ENCODE peak calls at places on chromosomes 3 and 15, in ten cellular contexts. O is naive B cell; Y is Caco-2; L is germinal center; D is NCI-H1417; A is SHP77; M is esophagus muscularis mucosa; I is glutamatergic neuron; G is stimulated activated CD8-positive, alpha-beta memory T cell treated with anti-CD3 and anti-CD28 coated beads, Interleukin-15, amount 100 ng/mL, for 24 hours; B is Right ventricle myocardium superior. T is an unnamed sample.
A peak's percentile ranks its signal among the peaks of the same experiment; 100 is the strongest.

GRCh38 chr15:34818531-34818930 is 23.2 kb upstream of the ACTC1 start:
- DNase-seq in L (no peak), G (no peak), A (no peak), I (no peak), M (no peak), B (no peak), D (no peak), O (no peak), Y (no peak), T (no peak)

GRCh38 chr3:172036541-172037215 is 2.7 kb upstream of the FNDC3B start:
- DNase-seq in Y (no peak), O (no peak), M (no peak), B (no peak), L (no peak), A (no peak), I (no peak), D (no peak), G (no peak), T (no peak)

GRCh38 chr3:196388946-196389345 is 43.3 kb downstream of the UBXN7 start:
- DNase-seq in G (no peak), D (no peak), M (no peak), B (no peak), I (no peak), Y (no peak), O (no peak), L (no peak), A (no peak), T (no peak)

GRCh38 chr15:40081691-40082194 is 26.9 kb downstream of the BMF start:
- DNase-seq in D (peak; percentile 6), B (peak; percentile 84), I (no peak), L (no peak), A (peak; percentile 37), O (no peak), G (no peak), Y (peak; percentile 85), M (no peak), T (no peak)

GRCh38 chr15:78092111-78093041 is at the start of gene SH2D7:
- DNase-seq in G (no peak), B (peak; percentile 58), Y (no peak), D (no peak), M (no peak), A (no peak), O (no peak), L (no peak), I (no peak), T (no peak)

GRCh38 chr3:165617134-165617533 is 220.1 kb downstream of the BCHE start:
- DNase-seq in M (no peak), G (no peak), A (no peak), O (no peak), D (no peak), Y (no peak), I (no peak), L (no peak), B (no peak), T (no peak)

GRCh38 chr15:90818251-90819210 is 49.9 kb upstream of the FURIN start:
- DNase-seq in I (peak; percentile 80), O (peak; percentile 70), A (peak; percentile 48), L (peak; percentile 90), G (no peak), B (peak; percentile 61), Y (no peak), M (no peak), D (peak; percentile 78), T (no peak)

GRCh38 chr3:76024640-76025039 is 239.3 kb upstream of the ZNF717 start:
- DNase-seq in B (no peak), M (no peak), I (no peak), Y (no peak), L (no peak), G (no peak), O (no peak), D (peak; percentile 61), A (peak; percentile 27), T (no peak)

GRCh38 chr15:46815765-46816164 is 901.5 kb upstream of the SEMA6D start:
- DNase-seq in A (peak; percentile 37), L (no peak), O (no peak), G (no peak), I (no peak), Y (no peak), B (peak; percentile 30), M (no peak), D (peak; percentile 84), T (no peak)

GRCh38 chr15:89225588-89225987 is 4.2 kb upstream of the RLBP1 start:
- DNase-seq in O (no peak), L (no peak), M (no peak), G (no peak), B (no peak), D (no peak), I (no peak), Y (no peak), A (no peak), T (no peak)

GRCh38 chr3:120682095-120682681 is at the start of gene HGD:
- DNase-seq in D (no peak), M (no peak), A (no peak), O (no peak), B (no peak), L (no peak), G (no peak), I (no peak), Y (peak; percentile 74), T (no peak)

GRCh38 chr15:62849316-62850129 is 193.0 kb upstream of the TPM1 start:
- DNase-seq in B (no peak), A (no peak), O (no peak), D (no peak), I (no peak), M (no peak), L (no peak), Y (no peak), G (no peak), T (no peak)

GRCh38 chr3:16828815-16829214 is 55.9 kb upstream of the PLCL2 start:
- DNase-seq in I (peak; percentile 63), M (peak; percentile 24), Y (no peak), G (no peak), A (no peak), B (no peak), L (peak; percentile 40), O (no peak), D (peak; percentile 7), T (peak; percentile 61)

GRCh38 chr15:34330279-34330678 is 7.3 kb downstream of the SLC12A6 start:
- DNase-seq in B (no peak), O (no peak), G (no peak), A (no peak), L (no peak), M (no peak), I (no peak), D (no peak), Y (no peak), T (no peak)

GRCh38 chr3:46480481-46481195 is 15.9 kb upstream of the LTF start:
- DNase-seq in D (no peak), G (no peak), Y (no peak), I (no peak), L (no peak), B (no peak), O (no peak), A (no peak), M (no peak), T (no peak)

GRCh38 chr15:51924146-51925068 is 47.2 kb downstream of the LEO1 start:
- DNase-seq in B (no peak), O (no peak), M (no peak), D (peak; percentile 20), G (no peak), L (no peak), Y (no peak), A (no peak), I (peak; percentile 25), T (peak; percentile 55)

GRCh38 chr15:41933771-41934170 is 38.6 kb downstream of the EHD4 start:
- DNase-seq in O (no peak), Y (no peak), M (no peak), B (no peak), D (no peak), A (no peak), G (no peak), L (no peak), I (no peak), T (no peak)

GRCh38 chr3:117873236-117873635 is 1161.4 kb downstream of the IGSF11 start:
- DNase-seq in A (peak; percentile 87), L (no peak), D (peak; percentile 7), G (no peak), B (peak; percentile 47), M (no peak), Y (no peak), O (no peak), I (peak; percentile 24), T (no peak)

GRCh38 chr3:24680214-24680967 is 185.7 kb upstream of the THRB start:
- DNase-seq in A (peak; percentile 55), I (peak; percentile 89), M (no peak), O (peak; percentile 31), D (peak; percentile 28), B (peak; percentile 75), G (peak; percentile 26), Y (peak; percentile 48), L (peak; percentile 49), T (peak; percentile 96)

GRCh38 chr3:65245133-65246076 is 557.6 kb upstream of the ADAMTS9 start:
- DNase-seq in B (no peak), G (no peak), A (no peak), I (no peak), O (no peak), L (no peak), Y (no peak), D (no peak), M (no peak), T (no peak)

GRCh38 chr3:162569314-162569713 is 1072.7 kb downstream of the OTOL1 start:
- DNase-seq in B (no peak), O (no peak), L (no peak), M (no peak), D (peak; percentile 83), I (no peak), A (no peak), G (no peak), Y (no peak), T (no peak)

GRCh38 chr3:89787485-89787884 is 680.1 kb downstream of the EPHA3 start:
- DNase-seq in L (no peak), M (no peak), O (no peak), D (no peak), Y (no peak), G (no peak), A (no peak), I (no peak), B (no peak), T (no peak)

GRCh38 chr15:51878446-51879386 is 49.3 kb downstream of the TMOD3 start:
- DNase-seq in O (no peak), B (no peak), Y (no peak), A (no peak), L (no peak), G (no peak), D (no peak), I (no peak), M (no peak), T (no peak)